ENCODE peak calls at places on chromosomes 4 and X, in seven cellular contexts. Z, P, M, B, X, V and J are unnamed samples.
A peak's percentile ranks its signal among the peaks of the same experiment; 100 is the strongest.

GRCh38 chr4:27308379-27308778 is 447.7 kb downstream of the STIM2 start:
- DNase-seq in B (no peak), P (no peak), M (no peak), V (no peak), X (no peak), Z (no peak), J (peak; percentile 38)

GRCh38 chr4:142353149-142353738 is 492.9 kb downstream of the INPP4B start:
- DNase-seq in B (no peak), X (no peak), M (no peak), P (no peak), V (peak; percentile 82), Z (no peak), J (no peak)

GRCh38 chr4:145618210-145618911 is 824 bp upstream of the MMAA start:
- DNase-seq in M (no peak), V (no peak), X (no peak), Z (peak; percentile 14), B (peak; percentile 67), P (no peak), J (no peak)

GRCh38 chr4:98672583-98673281 is 14.3 kb upstream of the TSPAN5 start:
- DNase-seq in X (no peak), P (no peak), V (no peak), Z (no peak), B (no peak), M (no peak), J (no peak)

GRCh38 chr4:44447563-44448504 is 775 bp downstream of the KCTD8 start:
- DNase-seq in P (peak; percentile 39), M (peak; percentile 39), V (peak; percentile 42), X (peak; percentile 23), Z (peak; percentile 15), B (peak; percentile 74), J (peak; percentile 70)

GRCh38 chrX:19798423-19798822 is 89.0 kb downstream of the SH3KBP1 start:
- DNase-seq in X (no peak), Z (no peak), V (no peak), B (no peak), M (no peak), P (no peak), J (no peak)

GRCh38 chrX:71859637-71860036 is 51.0 kb upstream of the NHSL2 start:
- DNase-seq in Z (no peak), B (no peak), V (peak; percentile 43), X (no peak), P (no peak), M (no peak), J (no peak)

GRCh38 chr4:54539500-54540029 is 118.2 kb upstream of the KIT start:
- DNase-seq in X (peak; percentile 59), V (peak; percentile 37), B (peak; percentile 86), M (peak; percentile 67), P (peak; percentile 47), Z (peak; percentile 66), J (peak; percentile 87)

GRCh38 chr4:4981827-4982226 is 37.4 kb downstream of the CYTL1 start:
- DNase-seq in Z (no peak), V (no peak), P (no peak), M (no peak), X (no peak), B (no peak), J (no peak)

GRCh38 chrX:23559975-23560374 is 107.3 kb upstream of the PRDX4 start:
- DNase-seq in P (no peak), B (no peak), M (no peak), V (no peak), Z (no peak), X (no peak), J (no peak)

GRCh38 chr4:149441338-149441737 is 374.3 kb downstream of the IQCM start:
- DNase-seq in Z (no peak), X (no peak), B (no peak), V (peak; percentile 78), M (no peak), P (no peak), J (no peak)

GRCh38 chrX:99820197-99820596 is 589.9 kb downstream of the PCDH19 start:
- DNase-seq in M (no peak), X (no peak), B (no peak), Z (no peak), P (no peak), V (no peak), J (no peak)

GRCh38 chr4:52373650-52374049 is 285.5 kb downstream of the USP46 start:
- DNase-seq in M (no peak), P (no peak), Z (no peak), V (no peak), X (no peak), B (no peak), J (no peak)

GRCh38 chr4:6746721-6747689 is 31.0 kb downstream of the BLOC1S4 start:
- DNase-seq in Z (peak; percentile 55), M (peak; percentile 60), X (peak; percentile 43), B (peak; percentile 93), V (no peak), P (no peak), J (no peak)

GRCh38 chr4:60216752-60217151 is 983.4 kb upstream of the ADGRL3 start:
- DNase-seq in M (no peak), X (no peak), V (peak; percentile 47), P (no peak), Z (no peak), B (no peak), J (no peak)

GRCh38 chr4:3302786-3303444 is 10.1 kb downstream of the RGS12 start:
- DNase-seq in V (no peak), X (no peak), P (no peak), Z (no peak), M (no peak), B (peak; percentile 77), J (no peak)

GRCh38 chr4:57083107-57083506 is 27.1 kb downstream of the IGFBP7 start:
- DNase-seq in M (no peak), V (no peak), X (no peak), Z (no peak), B (no peak), P (no peak), J (no peak)

GRCh38 chrX:137999542-137999941 is 433.6 kb downstream of the ZIC3 start:
- DNase-seq in P (no peak), Z (no peak), B (no peak), V (no peak), M (no peak), X (no peak), J (no peak)

GRCh38 chr4:1550122-1551070 is 133.7 kb downstream of the FAM53A start:
- DNase-seq in V (no peak), P (no peak), M (peak; percentile 15), X (no peak), Z (peak; percentile 6), B (peak; percentile 59), J (peak; percentile 12)

GRCh38 chrX:65702956-65703355 is 35.5 kb downstream of the MSN start:
- DNase-seq in B (no peak), X (no peak), P (no peak), Z (no peak), V (no peak), M (no peak), J (no peak)
- TF ChIP-seq CTCF in B (no peak), X (no peak), P (no peak), Z (no peak), V (no peak), M (no peak), J (no peak)

DNA sequence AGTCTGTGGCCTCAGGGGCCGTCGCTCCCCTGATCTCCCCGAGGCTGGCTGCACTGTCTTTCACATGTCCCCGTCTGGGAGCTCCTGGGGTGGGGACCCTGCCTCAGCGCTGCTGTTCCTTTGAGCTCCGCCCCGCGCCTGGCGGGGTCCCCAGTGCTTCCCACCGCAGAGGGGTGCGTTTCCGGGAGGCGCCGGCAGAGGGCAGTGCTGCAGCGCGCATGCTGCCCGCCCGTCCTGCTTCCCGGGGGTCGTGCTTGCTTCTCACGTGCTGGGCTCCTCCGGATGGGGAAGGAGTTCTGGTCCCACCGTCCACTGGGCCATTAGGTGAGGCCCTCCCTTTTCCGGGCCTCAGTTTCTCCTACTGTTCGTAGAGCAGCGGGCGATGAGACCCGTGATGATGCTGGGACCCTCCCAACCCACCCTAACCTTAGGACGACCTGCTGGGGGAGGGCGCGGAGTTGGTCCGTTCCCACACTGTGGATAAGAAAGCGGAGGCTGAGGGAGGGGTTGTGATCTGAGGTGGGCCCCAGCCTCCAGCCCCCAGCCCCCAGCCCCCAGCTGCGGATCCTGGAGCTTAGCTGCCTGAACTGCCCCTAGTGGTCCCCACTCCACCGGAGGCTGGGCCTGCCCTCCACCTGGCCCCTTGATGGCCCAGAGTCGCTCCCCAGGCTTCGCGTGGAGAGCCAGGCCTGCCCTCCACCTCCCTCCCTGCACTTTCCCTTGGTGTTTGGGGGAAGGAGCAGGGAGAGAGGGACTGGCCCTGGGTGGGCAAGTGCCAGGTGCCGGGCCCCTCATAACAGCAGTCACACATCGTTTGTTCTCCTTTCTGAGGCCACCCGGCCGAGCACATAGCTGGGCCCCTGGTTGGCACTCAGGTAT is 15.3 kb downstream of the CPZ start:
- DNase-seq in X (no peak), Z (peak; percentile 54), P (peak; percentile 83), M (no peak), B (no peak), V (no peak), J (peak; percentile 92)
- TF ChIP-seq CTCF in X (peak; percentile 99), Z (peak; percentile 98), P (peak; percentile 99), M (peak; percentile 98), B (peak; percentile 75), V (peak; percentile 92), J (peak; percentile 99)

GRCh38 chr4:88527787-88528186 is 4.2 kb upstream of the PYURF start:
- DNase-seq in B (no peak), V (no peak), X (no peak), Z (no peak), P (no peak), M (no peak), J (no peak)

GRCh38 chr4:88522702-88523324 is 763 bp downstream of the PYURF start:
- DNase-seq in B (peak; percentile 74), V (peak; percentile 46), P (no peak), M (peak; percentile 40), X (peak; percentile 26), Z (peak; percentile 24), J (peak; percentile 36)

GRCh38 chr4:88523325-88524129 is at the start of gene PYURF:
- DNase-seq in Z (peak; percentile 96), P (peak; percentile 87), X (peak; percentile 98), M (peak; percentile 98), B (peak; percentile 98), V (peak; percentile 96), J (peak; percentile 95)

GRCh38 chr4:88528861-88529260 is 5.3 kb upstream of the PYURF start:
- DNase-seq in P (no peak), X (no peak), M (no peak), Z (no peak), V (no peak), B (no peak), J (no peak)

GRCh38 chr4:88526221-88526815 is 2.7 kb upstream of the PYURF start:
- DNase-seq in X (no peak), V (no peak), B (no peak), Z (no peak), M (no peak), P (no peak), J (no peak)
- TF ChIP-seq CTCF in X (peak; percentile 39), V (peak; percentile 8), B (no peak), Z (peak; percentile 27), M (no peak), P (peak; percentile 29), J (no peak)

DNA sequence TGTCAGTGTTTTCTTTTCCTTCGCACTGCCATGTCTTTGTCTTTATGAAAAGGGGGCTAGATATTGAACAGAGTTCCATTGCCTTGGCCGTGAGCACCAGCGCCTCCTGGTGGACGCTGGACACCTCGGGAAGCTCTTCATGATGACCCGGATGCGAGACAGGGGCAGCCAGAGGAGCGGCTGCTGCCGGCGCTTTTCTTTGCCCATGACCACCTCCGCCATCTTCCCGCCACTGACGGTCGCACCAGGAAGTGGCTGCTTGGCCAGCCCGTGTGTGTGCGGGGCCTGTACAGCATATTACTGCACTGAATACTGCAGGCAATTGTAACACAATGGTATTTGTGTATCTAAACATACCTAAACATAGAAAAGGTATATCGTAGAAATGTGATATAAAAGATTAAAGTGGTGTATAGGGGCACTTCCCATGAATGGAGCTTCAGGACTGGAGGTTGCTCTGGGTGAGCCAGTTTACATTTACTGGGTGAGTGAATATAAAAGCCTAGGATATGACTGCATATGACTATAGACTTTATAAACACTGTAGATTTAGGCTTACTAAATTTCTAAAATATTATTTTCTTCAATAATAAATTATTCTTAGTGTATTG is 15.8 kb upstream of the GRIA2 start:
- DNase-seq in V (no peak), B (peak; percentile 65), P (no peak), X (no peak), Z (peak; percentile 24), M (no peak), J (peak; percentile 75)
- TF ChIP-seq CTCF in V (peak; percentile 43), B (peak; percentile 30), P (peak; percentile 48), X (peak; percentile 27), Z (peak; percentile 36), M (no peak), J (peak; percentile 68)